ENCODE peak calls at places on chromosomes 5 and 9, in ten cellular contexts. S, N, V, F, J, K, L, W, Z and B are unnamed samples.

GRCh38 chr5:160774646-160775313 is 77.2 kb downstream of the ATP10B start:
- DNase-seq in S (no peak), N (no peak), L (no peak), J (no peak), W (no peak), Z (no peak), F (no peak), V (no peak), K (no peak), B (no peak)

GRCh38 chr5:159184858-159185381 is 24.4 kb downstream of the RNF145 start:
- DNase-seq in F (peak; percentile 65), Z (no peak), L (peak; percentile 59), S (no peak), J (no peak), N (no peak), K (peak; percentile 83), W (no peak), V (no peak), B (no peak)

GRCh38 chr5:59188415-59189225 is 605.7 kb downstream of the RAB3C start:
- DNase-seq in Z (no peak), V (peak; percentile 54), F (peak; percentile 89), S (peak; percentile 55), J (peak; percentile 72), N (no peak), W (peak; percentile 70), L (peak; percentile 81), K (peak; percentile 88), B (peak; percentile 88)

GRCh38 chr5:15044521-15044920 is 172.9 kb upstream of the ANKH start:
- DNase-seq in V (no peak), J (no peak), Z (no peak), F (no peak), N (no peak), W (no peak), S (no peak), L (no peak), K (no peak), B (no peak)

GRCh38 chr9:128494108-128494742 is 10.3 kb upstream of the GLE1 start:
- DNase-seq in K (peak; percentile 63), F (no peak), Z (no peak), W (no peak), L (peak; percentile 12), V (no peak), S (no peak), J (peak; percentile 40), N (no peak), B (no peak)

GRCh38 chr9:75188756-75189155 is 100.4 kb downstream of the OSTF1 start:
- DNase-seq in Z (no peak), J (no peak), K (no peak), F (no peak), N (no peak), S (no peak), L (no peak), W (peak; percentile 53), V (no peak), B (no peak)

GRCh38 chr5:141523991-141524390 is 35.1 kb downstream of the PCDHGC5 start:
- DNase-seq in J (no peak), K (no peak), Z (no peak), V (no peak), W (no peak), L (no peak), N (no peak), S (no peak), F (no peak), B (no peak)

GRCh38 chr5:82018462-82018861 is 46.6 kb downstream of the ATG10 start:
- DNase-seq in K (peak; percentile 13), L (peak; percentile 32), J (no peak), W (no peak), F (peak; percentile 5), N (no peak), S (no peak), Z (no peak), V (no peak), B (peak; percentile 51)

GRCh38 chr9:19642256-19642655 is 146.6 kb downstream of the SLC24A2 start:
- DNase-seq in L (no peak), K (peak; percentile 11), N (no peak), W (no peak), V (no peak), J (no peak), S (no peak), Z (no peak), F (no peak), B (no peak)

GRCh38 chr9:3888496-3888858 is 362.7 kb upstream of the RFX3 start:
- DNase-seq in N (no peak), F (no peak), Z (no peak), J (no peak), W (no peak), S (no peak), L (no peak), K (no peak), V (no peak), B (no peak)

GRCh38 chr5:157476699-157477408 is 16.8 kb downstream of the NIPAL4 start:
- DNase-seq in K (peak; percentile 82), J (no peak), V (no peak), L (peak; percentile 79), Z (no peak), F (peak; percentile 78), N (no peak), W (peak; percentile 88), S (no peak), B (peak; percentile 88)

GRCh38 chr5:82662340-82662739 is 384.2 kb upstream of the RPS23 start:
- DNase-seq in J (no peak), Z (no peak), L (no peak), N (no peak), K (peak; percentile 75), V (no peak), W (no peak), S (no peak), F (no peak), B (no peak)

GRCh38 chr5:7849531-7850240 is 1.2 kb downstream of the CFAP90 start:
- DNase-seq in S (no peak), Z (no peak), L (no peak), V (no peak), F (peak; percentile 16), J (no peak), W (no peak), N (no peak), K (peak; percentile 14), B (peak; percentile 57)

DNA sequence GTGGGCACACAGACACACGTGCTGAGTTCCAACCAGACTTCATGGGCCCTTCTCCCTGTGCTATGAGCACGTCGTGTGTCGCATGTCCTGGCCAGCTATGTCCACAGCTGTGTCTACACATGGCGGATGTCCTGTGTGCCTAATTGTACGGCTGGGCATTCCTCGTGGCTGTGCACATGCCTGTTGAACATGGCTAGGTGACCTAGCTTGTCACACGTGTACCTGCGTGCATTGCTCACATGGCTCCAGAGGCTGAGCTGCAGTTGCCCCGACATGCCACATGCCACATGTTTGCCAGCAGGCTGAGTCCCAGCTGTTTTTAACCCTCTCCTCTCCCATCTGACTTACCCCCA is 742 bp upstream of the AQP3 start:
- DNase-seq in J (no peak), V (no peak), N (no peak), K (no peak), F (no peak), S (no peak), L (no peak), W (no peak), Z (no peak), B (no peak)
- H3K27ac ChIP-seq in J (no peak overlapping the region), V (peak overlapping the region; percentile 91), N (no peak overlapping the region), K (no peak overlapping the region), F (peak overlapping the region; percentile 80), S (no peak overlapping the region), L (no peak overlapping the region), W (peak overlapping the region; percentile 76), Z (no peak overlapping the region), B (peak overlapping the region; percentile 88)

DNA sequence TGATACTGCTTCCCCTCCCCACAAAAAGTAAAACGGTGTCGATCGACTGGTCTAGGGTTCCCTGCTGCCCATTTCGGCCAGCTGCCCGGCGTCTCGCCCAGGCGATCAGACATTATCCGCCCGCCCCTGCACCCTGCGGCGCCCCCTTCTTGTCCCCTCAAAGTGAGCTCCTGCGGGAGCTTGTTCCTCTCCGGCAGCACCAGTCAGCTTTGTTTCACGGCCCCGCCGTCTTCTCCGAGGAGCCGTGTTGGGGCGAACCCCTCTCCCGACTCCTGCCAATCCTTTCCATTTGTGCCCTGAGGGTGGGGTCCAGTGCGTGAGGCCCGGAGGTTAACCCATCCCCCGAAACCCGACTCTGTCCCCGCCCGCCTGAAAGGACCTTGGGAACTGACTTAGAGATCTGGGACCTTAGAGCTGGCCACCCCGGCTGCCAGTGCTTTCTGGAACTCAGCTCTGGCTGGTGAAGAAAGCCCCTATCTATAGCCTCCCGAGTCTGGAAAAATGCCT is 518 bp downstream of the UBE2B start:
- DNase-seq in Z (no peak), F (peak; percentile 54), N (no peak), S (peak; percentile 77), K (peak; percentile 43), J (peak; percentile 60), V (peak; percentile 20), L (peak; percentile 51), W (peak; percentile 64), B (peak; percentile 80)
- TF ChIP-seq CTCF in Z (no peak), F (no peak), N (no peak), S (no peak), K (no peak), J (no peak), V (no peak), L (peak; percentile 2), W (no peak), B (no peak)

GRCh38 chr5:139148986-139149385 is 49.2 kb downstream of the SIL1 start:
- DNase-seq in W (no peak), F (no peak), K (no peak), Z (no peak), J (no peak), V (no peak), S (no peak), L (no peak), N (no peak), B (no peak)
- H3K27ac ChIP-seq in W (no peak overlapping the region), F (no peak overlapping the region), K (no peak overlapping the region), Z (no peak overlapping the region), J (peak overlapping the region; percentile 55), V (no peak overlapping the region), S (no peak overlapping the region), L (no peak overlapping the region), N (no peak overlapping the region), B (no peak overlapping the region)

DNA sequence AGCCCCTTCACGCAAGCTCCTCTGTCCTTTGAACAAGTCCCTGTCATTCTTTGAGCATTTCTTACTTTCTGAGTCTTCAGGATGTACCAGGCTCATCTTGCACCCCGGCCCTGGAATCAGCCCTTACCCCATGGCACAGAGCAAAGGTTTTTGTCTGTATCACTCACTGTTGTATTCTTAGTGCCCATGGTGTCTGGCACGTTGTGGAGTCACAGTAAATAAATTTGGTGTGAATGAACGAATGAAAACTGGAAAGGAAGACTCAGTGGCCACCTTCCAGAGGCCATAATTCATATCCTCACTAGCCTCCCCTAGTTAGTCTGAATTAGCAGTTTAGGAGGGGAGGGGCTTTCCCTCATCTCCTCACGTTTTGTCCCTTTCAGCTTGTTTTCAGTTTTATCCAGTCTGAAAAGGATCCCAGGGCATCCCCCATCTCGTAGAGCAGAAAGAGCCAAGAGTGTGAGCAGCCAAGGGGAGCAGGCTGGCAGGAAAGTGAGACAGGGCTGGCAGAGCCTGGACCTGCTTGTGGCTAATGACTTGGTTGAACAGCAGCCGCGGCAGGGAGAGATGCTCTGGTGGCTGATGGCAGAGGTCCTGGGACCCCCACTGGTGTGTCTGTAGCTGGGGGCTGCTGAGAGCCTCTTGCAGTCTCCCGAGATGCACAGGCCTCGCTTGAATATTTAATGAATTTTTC is 42.7 kb downstream of the ZNF618 start:
- DNase-seq in K (no peak), N (no peak), Z (no peak), W (no peak), L (no peak), J (no peak), F (no peak), S (no peak), V (no peak), B (no peak)
- TF ChIP-seq CTCF in K (no peak), N (no peak), Z (no peak), W (no peak), L (no peak), J (no peak), F (no peak), S (no peak), V (no peak), B (no peak)